ENCODE peak calls at places on chromosomes 11 and 22, in six cellular contexts. U, A, C, H, G and Y are unnamed samples.

GRCh38 chr11:32309541-32310217 is 125.7 kb downstream of the WT1 start:
- DNase-seq in H (no peak), C (no peak), G (no peak), U (no peak), A (no peak), Y (no peak)

GRCh38 chr11:113553235-113553634 is 78.0 kb upstream of the DRD2 start:
- DNase-seq in H (no peak), U (no peak), A (no peak), G (no peak), C (no peak), Y (no peak)

GRCh38 chr22:46934746-46935491 is 172.5 kb downstream of the TBC1D22A start:
- DNase-seq in G (no peak), H (peak), U (peak), A (no peak), C (no peak), Y (no peak)

GRCh38 chr11:61472868-61473267 is 35.7 kb upstream of the LRRC10B start:
- DNase-seq in C (no peak), A (no peak), G (peak), H (no peak), U (no peak), Y (no peak)

GRCh38 chr11:102527701-102528100 is 2.8 kb downstream of the MMP7 start:
- DNase-seq in U (no peak), A (no peak), G (no peak), H (no peak), C (no peak), Y (no peak)

GRCh38 chr22:47257566-47257965 is 495.1 kb downstream of the TBC1D22A start:
- DNase-seq in U (no peak), C (no peak), H (no peak), G (no peak), A (no peak), Y (no peak)

GRCh38 chr11:65316979-65317786 is 2.5 kb downstream of the CDC42EP2 start:
- DNase-seq in G (peak), C (no peak), A (peak), U (peak), H (peak), Y (no peak)

GRCh38 chr22:46653596-46653995 is 33.4 kb downstream of the GRAMD4 start:
- DNase-seq in H (peak), A (no peak), G (no peak), U (peak), C (no peak), Y (no peak)

GRCh38 chr11:134207538-134208239 is 16.1 kb downstream of the NCAPD3 start:
- DNase-seq in A (no peak), U (peak), C (peak), H (peak), G (peak), Y (peak)

GRCh38 chr11:117089685-117090084 is 8.5 kb downstream of the SIK3 start:
- DNase-seq in A (no peak), G (no peak), U (no peak), C (no peak), H (no peak), Y (no peak)

GRCh38 chr11:125373426-125374391 is 122.4 kb downstream of the FEZ1 start:
- DNase-seq in C (no peak), U (no peak), H (no peak), G (peak), A (peak), Y (no peak)

DNA sequence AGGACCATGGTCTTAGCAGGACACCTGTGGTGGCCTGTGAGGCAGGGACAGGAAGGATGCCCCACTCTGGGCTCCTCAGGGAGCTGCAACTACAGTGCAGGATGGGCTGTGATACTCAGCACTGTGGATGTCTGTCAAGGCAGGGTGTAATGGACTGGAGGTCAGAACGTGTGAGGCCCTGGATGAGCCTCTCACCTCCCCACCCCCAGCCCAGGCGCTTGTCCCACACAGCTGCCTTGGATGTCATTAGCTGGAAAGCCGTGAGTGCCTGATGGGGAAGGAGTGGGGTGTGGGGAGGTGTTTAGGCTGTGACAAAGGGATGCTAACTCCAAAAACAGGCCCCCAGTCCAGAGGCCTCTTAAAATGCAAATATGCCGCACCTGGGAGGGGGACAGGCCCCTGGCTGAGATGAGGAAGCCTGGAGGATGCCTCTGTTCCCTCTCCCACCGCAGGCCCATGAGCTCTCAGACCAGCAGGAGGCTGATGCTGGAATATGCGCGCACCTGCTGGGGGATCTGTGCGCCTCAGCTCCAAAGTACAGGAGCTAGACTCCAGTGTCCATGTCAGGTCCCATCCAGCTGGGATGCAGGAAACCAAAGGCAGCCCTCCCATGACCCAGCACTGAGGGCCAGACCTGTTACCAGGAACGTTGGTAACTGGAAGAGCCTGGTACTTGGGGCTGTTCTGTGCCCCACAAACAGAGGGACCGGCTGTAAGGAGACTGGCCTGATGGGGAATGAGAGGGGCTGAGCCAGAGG is 25.1 kb downstream of the RSPH14 start:
- DNase-seq in H (no peak), G (no peak), C (no peak), U (no peak), A (no peak), Y (no peak)
- TF ChIP-seq CTCF in H (no peak), G (no peak), C (no peak), U (no peak), A (no peak), Y (no peak)

DNA sequence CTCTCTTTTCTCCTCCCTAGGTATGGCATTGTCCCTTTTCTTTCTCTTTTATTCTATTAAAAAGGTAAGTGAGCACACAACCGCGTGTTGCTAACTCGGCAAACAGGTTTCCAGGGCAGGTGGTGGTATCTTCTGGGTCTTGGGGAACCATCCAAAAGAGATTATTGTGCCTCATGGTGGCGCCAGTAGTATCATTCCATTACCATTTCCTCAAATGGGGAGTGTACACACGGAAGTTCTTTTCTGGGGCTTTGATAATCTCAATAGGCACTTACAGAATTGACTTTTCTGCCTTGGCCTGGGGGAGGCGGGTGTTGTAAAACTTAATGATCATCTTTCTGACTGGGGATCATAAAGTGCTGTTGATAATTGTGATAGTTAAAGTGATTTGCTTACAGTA is 234.1 kb downstream of the KIRREL3 start:
- DNase-seq in U (no peak), A (no peak), G (no peak), C (no peak), H (peak), Y (no peak)
- TF ChIP-seq CTCF in U (no peak), A (no peak), G (no peak), C (no peak), H (no peak), Y (no peak)

DNA sequence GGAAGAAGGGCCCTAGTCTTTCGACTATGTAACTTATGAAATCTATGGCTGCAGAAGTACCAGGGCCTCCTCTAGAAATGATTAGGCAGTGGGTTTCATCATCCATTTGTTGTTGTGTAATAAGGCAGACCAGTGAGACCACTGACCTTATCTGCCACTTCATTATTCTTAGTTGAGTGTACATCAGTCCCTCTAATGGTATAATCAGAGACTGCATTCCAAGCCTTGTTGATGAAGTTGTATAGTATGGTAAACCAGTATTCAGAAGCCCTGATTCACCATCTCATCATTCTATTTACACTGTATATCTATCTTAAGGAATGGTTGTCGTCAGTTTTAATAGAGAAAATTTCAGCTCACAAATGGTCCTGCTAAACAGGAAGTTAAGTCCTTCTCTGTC is 32.2 kb upstream of the GRIA4 start:
- DNase-seq in C (peak), U (no peak), H (no peak), A (no peak), G (no peak), Y (no peak)
- TF ChIP-seq CTCF in C (peak), U (no peak), H (no peak), A (no peak), G (no peak), Y (peak)

DNA sequence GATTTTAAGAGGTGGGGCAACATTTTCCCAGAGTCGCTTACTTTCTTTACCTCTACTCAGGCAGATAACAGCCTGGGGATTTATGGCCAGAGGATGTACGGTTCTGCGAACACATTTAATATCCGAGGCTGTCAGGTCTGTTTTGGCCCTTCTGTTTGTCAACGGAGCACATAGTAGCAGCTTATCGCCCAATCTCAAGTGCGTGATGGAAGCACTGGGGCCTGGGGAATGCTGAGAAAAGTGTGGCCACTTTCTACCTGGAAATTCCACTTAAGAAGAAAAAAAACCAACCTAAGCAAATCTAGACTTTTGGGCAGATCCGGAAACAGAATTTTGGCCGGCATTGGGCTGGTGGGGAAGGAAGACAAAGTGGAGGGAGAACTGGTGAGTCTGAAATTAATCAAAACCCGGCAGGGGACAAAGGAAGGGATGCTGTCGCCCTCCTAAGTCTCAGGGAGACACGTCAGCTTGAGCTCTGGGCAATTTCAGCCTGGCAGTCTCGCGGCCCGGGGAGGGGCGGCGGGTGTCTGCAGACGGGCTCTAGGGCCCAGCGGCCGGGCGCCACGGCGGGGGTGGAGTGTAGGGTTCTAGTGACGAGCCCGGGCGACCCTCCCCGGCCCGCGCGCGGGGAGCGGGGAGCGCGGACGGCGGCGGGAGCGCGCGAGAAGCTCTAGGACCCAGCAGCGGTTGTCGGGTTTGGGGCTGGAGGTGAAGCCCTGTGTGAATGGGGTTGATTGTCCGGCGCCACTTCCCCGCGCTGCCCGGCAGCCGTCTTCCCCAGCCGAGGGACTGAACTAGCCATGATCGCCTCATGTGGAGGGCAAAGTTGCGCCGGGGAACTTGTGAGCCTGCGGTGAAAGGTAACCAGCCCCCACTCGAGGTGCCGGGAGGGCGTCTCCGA is at the start of gene AMOTL1:
- DNase-seq in U (peak), H (peak), G (peak), A (peak), C (peak), Y (peak)
- TF ChIP-seq CTCF in U (no peak), H (no peak), G (no peak), A (no peak), C (no peak), Y (no peak)

GRCh38 chr11:82494988-82495432 is 238.7 kb downstream of the FAM181B start:
- DNase-seq in U (no peak), C (peak), H (no peak), G (no peak), A (no peak), Y (peak)
- TF ChIP-seq CTCF in U (no peak), C (no peak), H (peak), G (peak), A (no peak), Y (peak)

GRCh38 chr22:25702571-25703167 is 39.3 kb upstream of the MYO18B start:
- DNase-seq in H (no peak), G (no peak), U (no peak), A (no peak), C (no peak), Y (no peak)

GRCh38 chr22:25704701-25705100 is 37.3 kb upstream of the MYO18B start:
- DNase-seq in A (no peak), G (no peak), U (no peak), C (no peak), H (no peak), Y (no peak)

GRCh38 chr22:25700996-25701815 is 40.8 kb upstream of the MYO18B start:
- DNase-seq in H (no peak), C (peak), G (peak), U (no peak), A (peak), Y (no peak)

GRCh38 chr22:25698986-25699385 is 43.0 kb upstream of the MYO18B start:
- DNase-seq in A (no peak), C (no peak), H (no peak), G (no peak), U (no peak), Y (no peak)

DNA sequence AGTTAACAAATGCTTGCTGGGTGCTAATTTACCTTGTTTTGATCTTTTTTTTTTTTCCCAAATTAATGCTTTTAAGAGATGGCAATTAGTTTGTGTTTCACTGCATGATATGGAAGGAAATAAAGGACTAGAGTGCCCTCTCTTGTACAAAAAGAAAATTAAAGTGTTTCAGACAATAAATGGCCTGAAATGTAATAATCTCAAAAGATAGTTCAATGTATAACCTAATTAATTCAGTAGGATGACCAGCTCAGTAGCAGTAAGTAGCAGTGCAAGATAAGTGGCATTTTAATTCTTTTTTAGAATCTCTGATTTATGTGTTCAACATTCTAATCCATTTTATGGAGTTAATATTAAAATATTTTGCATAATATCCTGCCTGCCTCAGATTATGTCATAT is 39.9 kb upstream of the MYO18B start:
- DNase-seq in H (no peak), A (no peak), C (no peak), G (no peak), U (no peak), Y (no peak)
- TF ChIP-seq CTCF in H (peak), A (peak), C (peak), G (peak), U (no peak), Y (peak)

GRCh38 chr11:18699848-18700261 is 1.3 kb downstream of the TMEM86A start:
- DNase-seq in U (no peak), H (no peak), G (peak), A (no peak), C (no peak), Y (no peak)

GRCh38 chr11:18700375-18700774 is 1.8 kb downstream of the TMEM86A start:
- DNase-seq in H (no peak), G (no peak), A (no peak), U (no peak), C (no peak), Y (no peak)

GRCh38 chr11:18700872-18701271 is 2.3 kb downstream of the TMEM86A start:
- DNase-seq in A (no peak), C (no peak), G (no peak), U (no peak), H (no peak), Y (no peak)

GRCh38 chr11:18698341-18699268 is at the start of gene TMEM86A:
- DNase-seq in A (peak), U (peak), H (peak), C (peak), G (peak), Y (peak)

DNA sequence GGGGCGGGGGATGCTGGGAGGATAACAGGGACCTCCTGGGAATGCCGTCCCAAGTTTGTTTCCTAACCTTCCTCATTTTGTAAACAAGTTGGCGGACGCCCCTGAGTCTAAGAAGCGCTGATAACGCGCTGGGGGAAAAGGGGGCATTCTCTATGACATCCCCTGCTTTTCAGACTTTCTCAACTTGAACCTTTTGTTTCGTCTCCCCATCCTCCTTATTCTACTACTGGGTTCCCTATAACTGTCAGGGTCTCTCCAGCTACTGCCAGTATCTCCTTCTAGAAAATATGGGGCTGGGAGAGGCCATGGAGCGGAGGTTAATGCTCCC is 654 bp downstream of the TMEM86A start:
- DNase-seq in H (no peak), U (no peak), A (no peak), G (no peak), C (no peak), Y (no peak)
- TF ChIP-seq CTCF in H (no peak), U (no peak), A (no peak), G (no peak), C (no peak), Y (no peak)

GRCh38 chr11:25981998-25982397 is 349.9 kb upstream of the ANO3 start:
- DNase-seq in H (no peak), A (no peak), G (no peak), C (peak), U (no peak), Y (peak)
- TF ChIP-seq CTCF in H (peak), A (peak), G (peak), C (peak), U (no peak), Y (peak)